ENCODE peak calls at places on chromosomes 2 and 18, in six cellular contexts. K is SK-N-SH, L is HepG2, B is IMR-90, N is K562, Z is H1. J is an unnamed sample.

GRCh38 chr2:8315766-8316165 is 366.1 kb upstream of the ID2 start:
- DNase-seq in K (no peak), N (peak), Z (no peak), L (no peak), B (peak), J (no peak)

GRCh38 chr2:188512456-188512855 is 220.8 kb downstream of the GULP1 start:
- DNase-seq in L (peak), K (peak), Z (no peak), N (peak), B (peak), J (peak)

GRCh38 chr2:230447455-230448451 is 31.8 kb downstream of the SP100 start:
- DNase-seq in Z (no peak), K (no peak), N (no peak), L (no peak), B (no peak), J (no peak)

GRCh38 chr18:13422541-13423147 is 204.1 kb downstream of the LDLRAD4 start:
- DNase-seq in K (no peak), B (no peak), N (no peak), L (no peak), Z (no peak), J (no peak)

GRCh38 chr18:45657357-45658335 is 42.4 kb downstream of the SLC14A2 start:
- DNase-seq in Z (no peak), N (no peak), B (peak), L (no peak), K (no peak), J (no peak)

GRCh38 chr18:58438161-58438983 is 190.5 kb downstream of the ALPK2 start:
- DNase-seq in B (peak), K (no peak), N (no peak), L (no peak), Z (no peak), J (no peak)

GRCh38 chr2:170701011-170701410 is 14.1 kb upstream of the SP5 start:
- DNase-seq in N (no peak), B (no peak), K (no peak), Z (no peak), L (no peak), J (no peak)

GRCh38 chr2:108384662-108385393 is 7.1 kb downstream of the SULT1C4 start:
- DNase-seq in B (no peak), N (no peak), Z (no peak), L (no peak), K (no peak), J (peak)

GRCh38 chr2:119367472-119368099 is 809 bp downstream of the DBI start:
- DNase-seq in Z (no peak), K (peak), N (peak), L (peak), B (no peak), J (peak)

GRCh38 chr2:178331474-178332431 is 119.2 kb downstream of the PRKRA start:
- DNase-seq in B (no peak), N (no peak), Z (no peak), K (no peak), L (peak), J (no peak)

GRCh38 chr2:112150447-112150846 is 12.3 kb downstream of the FBLN7 start:
- DNase-seq in K (no peak), N (no peak), Z (no peak), L (no peak), B (peak), J (no peak)

DNA sequence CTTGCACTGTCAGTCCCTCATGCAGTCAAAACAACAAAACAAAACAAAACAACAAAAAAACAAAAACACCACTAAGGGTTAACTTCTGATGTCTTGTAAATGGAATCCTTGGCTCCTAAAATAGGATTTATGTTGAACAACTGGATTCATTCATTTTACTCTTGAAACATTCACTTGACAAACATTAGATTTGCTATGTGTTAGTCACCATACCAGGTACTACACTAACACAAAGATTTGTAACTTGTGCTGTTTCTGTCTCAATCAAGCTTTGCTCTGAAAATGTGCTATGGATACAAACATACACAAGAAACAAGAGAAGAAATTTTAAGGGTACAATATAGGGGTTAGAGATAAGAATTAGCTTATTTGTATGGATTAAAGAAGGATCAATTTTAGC is 812.8 kb downstream of the LRP1B start:
- DNase-seq in N (no peak), Z (no peak), B (peak), K (no peak), L (no peak), J (no peak)
- TF ChIP-seq RFX5 in N (no peak), Z (no peak), B (no peak), K (no peak), L (no peak), J (no peak)

DNA sequence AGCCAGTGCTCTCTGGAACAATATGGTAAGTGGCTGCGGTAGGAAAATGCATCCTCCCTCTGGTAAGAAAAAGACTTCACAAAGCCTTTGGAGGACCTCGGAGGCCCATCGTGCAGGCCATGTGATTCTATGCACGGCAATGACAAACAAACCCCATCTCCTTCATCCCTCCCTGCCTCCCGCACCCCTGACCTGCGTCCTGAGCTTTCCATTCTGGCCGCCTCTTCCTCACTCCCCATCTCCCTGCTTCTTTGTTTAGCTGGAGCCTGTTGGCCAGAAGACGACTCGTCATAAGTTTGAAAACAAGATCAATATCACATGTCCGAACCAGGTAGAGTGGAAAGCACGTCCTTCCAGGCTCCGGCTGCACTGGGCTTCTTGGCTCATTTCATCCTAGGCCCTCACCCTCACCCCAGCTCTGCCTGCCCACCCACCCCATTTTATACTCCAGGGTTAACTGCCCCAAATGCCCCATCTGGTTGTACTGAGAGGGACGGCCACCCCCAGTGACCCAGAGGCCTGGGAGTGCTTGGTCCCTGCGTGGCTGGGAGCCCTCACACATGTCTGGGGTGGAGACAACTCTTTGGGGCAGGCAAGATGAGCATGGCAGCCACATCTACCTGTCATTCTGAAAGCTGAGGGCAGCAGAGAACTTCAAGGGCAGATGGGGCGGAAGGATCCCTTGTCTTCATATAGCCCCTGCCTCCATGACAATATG is 94.0 kb downstream of the PLB1 start:
- DNase-seq in B (no peak), L (no peak), K (no peak), N (no peak), Z (no peak), J (no peak)
- TF ChIP-seq RFX5 in B (no peak), L (no peak), K (no peak), N (no peak), Z (no peak), J (no peak)

GRCh38 chr2:42810971-42811865 is 18.8 kb upstream of the HAAO start:
- DNase-seq in K (peak), B (peak), L (peak), N (no peak), Z (peak), J (no peak)

GRCh38 chr2:42810126-42810970 is 18.0 kb upstream of the HAAO start:
- DNase-seq in N (peak), L (peak), K (peak), B (peak), Z (peak), J (peak)

GRCh38 chr2:42815725-42816124 is 23.3 kb upstream of the HAAO start:
- DNase-seq in L (no peak), B (no peak), N (no peak), Z (no peak), K (no peak), J (no peak)

GRCh38 chr2:42812899-42813479 is 20.6 kb upstream of the HAAO start:
- DNase-seq in Z (no peak), L (peak), B (peak), K (no peak), N (peak), J (peak)

GRCh38 chr2:42813773-42814172 is 21.4 kb upstream of the HAAO start:
- DNase-seq in N (no peak), K (no peak), B (no peak), L (no peak), Z (no peak), J (no peak)
- TF ChIP-seq RFX5 in N (no peak), K (no peak), B (no peak), L (no peak), Z (no peak), J (no peak)

GRCh38 chr2:40551081-40551480 is 99.2 kb upstream of the SLC8A1 start:
- DNase-seq in Z (no peak), L (no peak), N (no peak), K (no peak), B (no peak), J (no peak)

GRCh38 chr2:40556739-40557138 is 104.8 kb upstream of the SLC8A1 start:
- DNase-seq in B (peak), L (no peak), Z (no peak), K (no peak), N (no peak), J (no peak)

GRCh38 chr2:40556298-40556697 is 104.4 kb upstream of the SLC8A1 start:
- DNase-seq in L (no peak), Z (no peak), K (no peak), N (no peak), B (peak), J (no peak)

GRCh38 chr2:40558772-40559171 is 106.9 kb upstream of the SLC8A1 start:
- DNase-seq in B (no peak), N (no peak), L (no peak), Z (no peak), K (no peak), J (no peak)

GRCh38 chr2:40554665-40555294 is 102.9 kb upstream of the SLC8A1 start:
- DNase-seq in Z (peak), N (peak), B (peak), L (peak), K (peak), J (peak)
- TF ChIP-seq RFX5 in Z (no peak), N (no peak), B (no peak), L (no peak), K (no peak), J (no peak)

GRCh38 chr18:75358928-75359327 is 68.6 kb downstream of the SMIM21 start:
- DNase-seq in N (no peak), K (no peak), L (no peak), Z (no peak), B (no peak), J (no peak)
- TF ChIP-seq RFX5 in N (no peak), K (no peak), L (no peak), Z (no peak), B (no peak), J (no peak)

GRCh38 chr2:130728549-130729310 is at the start of gene GPR148:
- DNase-seq in B (no peak), Z (no peak), L (no peak), N (no peak), K (no peak), J (no peak)
- TF ChIP-seq RFX5 in B (no peak), Z (no peak), L (no peak), N (no peak), K (no peak), J (no peak)

DNA sequence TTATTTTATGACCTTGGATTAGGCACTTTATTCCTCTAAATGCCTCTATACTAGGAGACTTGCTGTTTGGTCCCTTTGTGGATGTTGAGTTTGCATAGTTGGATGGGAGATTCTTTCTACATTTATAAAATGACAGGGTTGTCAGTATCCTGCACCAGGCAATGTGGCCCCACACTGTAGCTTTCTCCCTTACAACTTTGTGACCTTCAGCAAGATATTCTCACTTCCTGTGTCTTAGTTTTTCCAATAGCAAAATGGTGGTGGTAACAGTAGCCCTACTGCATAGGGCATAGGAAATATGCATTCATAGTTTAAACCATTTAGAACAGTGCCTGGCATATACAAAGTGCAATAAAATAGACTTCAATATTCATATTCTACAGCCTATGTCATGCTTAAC is 128.3 kb downstream of the TXNL1 start:
- DNase-seq in N (no peak), L (no peak), K (no peak), Z (no peak), B (no peak), J (no peak)
- TF ChIP-seq RFX5 in N (no peak), L (no peak), K (no peak), Z (no peak), B (no peak), J (no peak)

GRCh38 chr18:8908792-8909510 is 193.5 kb upstream of the NDUFV2 start:
- DNase-seq in Z (no peak), K (no peak), L (no peak), B (no peak), N (no peak), J (no peak)
- TF ChIP-seq RFX5 in Z (no peak), K (no peak), L (no peak), B (no peak), N (no peak), J (no peak)

DNA sequence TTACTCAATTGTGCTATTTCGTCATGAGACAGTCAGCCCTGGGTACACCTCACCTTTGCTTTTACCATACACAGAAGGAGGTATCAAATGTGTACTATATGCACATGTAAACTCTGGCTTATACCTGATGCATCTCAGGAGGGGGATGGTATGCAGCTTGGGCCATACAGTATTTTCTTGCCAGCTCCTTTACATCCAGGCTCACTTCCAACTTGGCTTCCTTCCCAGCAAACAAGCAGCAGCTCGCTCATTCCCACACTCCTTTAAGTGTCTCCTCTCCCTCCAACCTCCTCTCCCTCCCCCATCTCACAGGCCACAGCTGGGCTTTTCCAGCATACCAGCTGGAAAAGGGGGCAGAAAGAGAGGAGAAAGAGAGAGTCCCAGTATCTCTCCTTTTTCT is 9.6 kb downstream of the MARCHF4 start:
- DNase-seq in N (no peak), B (peak), L (no peak), Z (no peak), K (no peak), J (peak)
- TF ChIP-seq RFX5 in N (no peak), B (no peak), L (no peak), Z (no peak), K (no peak), J (no peak)